ENCODE peak calls at places on chromosomes 13 and 19, in seven cellular contexts. F is ascending aorta, Q is left ventricle myocardium superior, O is fibroblast of lung, X is renal cortical epithelial cell, I is HFFc6, W is mesothelial cell of epicardium. Z is an unnamed sample.

GRCh38 chr13:76829572-76830327 is 56.5 kb downstream of the KCTD12 start:
- DNase-seq in F (no peak), Q (peak), O (peak), X (peak), I (no peak), W (no peak), Z (no peak)

GRCh38 chr13:40963927-40964326 is 55.2 kb downstream of the ELF1 start:
- DNase-seq in F (no peak), Q (no peak), O (peak), X (peak), I (peak), W (no peak), Z (peak)

GRCh38 chr19:5960005-5961001 is 17.6 kb downstream of the RANBP3 start:
- DNase-seq in F (no peak), Q (peak), O (no peak), X (no peak), I (no peak), W (no peak), Z (no peak)

GRCh38 chr19:447064-447426 is 13.8 kb downstream of the SHC2 start:
- DNase-seq in F (no peak), Q (no peak), O (no peak), X (no peak), I (no peak), W (no peak), Z (no peak)

GRCh38 chr19:18763674-18764590 is 27.2 kb downstream of the COMP start:
- DNase-seq in F (no peak), Q (no peak), O (peak), X (peak), I (peak), W (no peak), Z (no peak)

GRCh38 chr13:30363725-30364124 is 56.4 kb upstream of the KATNAL1 start:
- DNase-seq in F (no peak), Q (no peak), O (no peak), X (no peak), I (no peak), W (no peak), Z (no peak)

GRCh38 chr13:23289917-23290357 is 109.2 kb downstream of the SGCG start:
- DNase-seq in F (no peak), Q (no peak), O (peak), X (no peak), I (peak), W (peak), Z (no peak)

GRCh38 chr19:48874309-48875135 is 2.3 kb downstream of the PPP1R15A start:
- DNase-seq in F (no peak), Q (peak), O (peak), X (peak), I (peak), W (no peak), Z (no peak)

GRCh38 chr13:48161530-48162179 is 66.8 kb upstream of the MED4 start:
- DNase-seq in F (peak), Q (peak), O (no peak), X (no peak), I (no peak), W (no peak), Z (no peak)

GRCh38 chr19:54572696-54573311 is 786 bp upstream of the LILRA2 start:
- DNase-seq in F (no peak), Q (peak), O (no peak), X (no peak), I (no peak), W (no peak), Z (no peak)

GRCh38 chr19:18785179-18786124 is 5.7 kb downstream of the COMP start:
- DNase-seq in F (no peak), Q (peak), O (peak), X (no peak), I (peak), W (peak), Z (peak)

GRCh38 chr19:49403404-49404187 is 15.5 kb downstream of the KASH5 start:
- DNase-seq in F (no peak), Q (no peak), O (peak), X (no peak), I (no peak), W (no peak), Z (peak)

GRCh38 chr13:47521895-47522487 is 479.1 kb downstream of the SUCLA2 start:
- DNase-seq in F (no peak), Q (no peak), O (no peak), X (no peak), I (no peak), W (no peak), Z (no peak)

GRCh38 chr13:59398661-59399060 is 765.1 kb downstream of the DIAPH3 start:
- DNase-seq in F (no peak), Q (no peak), O (no peak), X (no peak), I (no peak), W (no peak), Z (no peak)

GRCh38 chr13:98141938-98142426 is 912 bp upstream of the FARP1 start:
- DNase-seq in F (no peak), Q (peak), O (no peak), X (peak), I (no peak), W (no peak), Z (no peak)

GRCh38 chr19:6393982-6394412 is 1.0 kb upstream of the GTF2F1 start:
- DNase-seq in F (no peak), Q (no peak), O (no peak), X (no peak), I (no peak), W (no peak), Z (peak)

GRCh38 chr19:40273469-40274360 is 11.4 kb downstream of the AKT2 start:
- DNase-seq in F (no peak), Q (peak), O (no peak), X (no peak), I (no peak), W (no peak), Z (no peak)

GRCh38 chr13:94548382-94549240 is 47.3 kb downstream of the TGDS start:
- DNase-seq in F (peak), Q (peak), O (peak), X (peak), I (no peak), W (no peak), Z (no peak)